ENCODE peak calls at places on chromosomes 13 and 19, in ten cellular contexts. L is HCT116, B is GM23338, I is heart right ventricle, C is progenitor cell of endocrine pancreas, A is heart left ventricle, N is right lobe of liver, Y is astrocyte of the spinal cord, S is left lung, M is stomach. E is an unnamed sample.

GRCh38 chr13:96473463-96474157 is 383.7 kb downstream of the HS6ST3 start:
- DNase-seq in L (no peak), B (peak; percentile 46), I (no peak), C (no peak), A (no peak), N (no peak), Y (no peak), S (no peak), M (no peak), E (no peak)

GRCh38 chr19:40445637-40445944 is 1.5 kb upstream of the SERTAD3 start:
- DNase-seq in L (no peak), B (no peak), I (no peak), C (no peak), A (no peak), N (no peak), Y (no peak), S (peak; percentile 45), M (no peak), E (no peak)

GRCh38 chr19:3365447-3366103 is 808 bp upstream of the NFIC start:
- DNase-seq in L (peak; percentile 40), B (no peak), I (peak; percentile 74), C (no peak), A (peak; percentile 81), N (peak; percentile 62), Y (peak; percentile 13), S (peak; percentile 88), M (peak; percentile 67), E (no peak)

GRCh38 chr19:21084343-21084742 is 2.3 kb downstream of the ZNF714 start:
- DNase-seq in L (no peak), B (no peak), I (no peak), C (no peak), A (no peak), N (no peak), Y (peak; percentile 29), S (no peak), M (no peak), E (peak; percentile 14)

GRCh38 chr19:40612831-40613668 is 11.9 kb downstream of the LTBP4 start:
- DNase-seq in L (no peak), B (peak; percentile 93), I (no peak), C (no peak), A (no peak), N (no peak), Y (peak; percentile 53), S (peak; percentile 89), M (peak; percentile 72), E (peak; percentile 85)

GRCh38 chr13:61170791-61171330 is 244.8 kb downstream of the PCDH20 start:
- DNase-seq in L (no peak), B (no peak), I (no peak), C (no peak), A (no peak), N (no peak), Y (no peak), S (no peak), M (no peak), E (no peak)

GRCh38 chr13:50244355-50244912 is 229.2 kb downstream of the KCNRG start:
- DNase-seq in L (no peak), B (no peak), I (peak; percentile 8), C (no peak), A (no peak), N (no peak), Y (no peak), S (no peak), M (no peak), E (no peak)

GRCh38 chr13:106118050-106118449 is 417.4 kb downstream of the EFNB2 start:
- DNase-seq in L (no peak), B (no peak), I (no peak), C (no peak), A (no peak), N (no peak), Y (no peak), S (no peak), M (no peak), E (no peak)

GRCh38 chr13:61927648-61928047 is 512.0 kb upstream of the PCDH20 start:
- DNase-seq in L (no peak), B (no peak), I (no peak), C (no peak), A (no peak), N (no peak), Y (no peak), S (no peak), M (no peak), E (no peak)

GRCh38 chr13:26541678-26542553 is 15.6 kb upstream of the WASF3 start:
- DNase-seq in L (no peak), B (peak; percentile 17), I (no peak), C (no peak), A (no peak), N (no peak), Y (no peak), S (no peak), M (no peak), E (no peak)

GRCh38 chr13:27969073-27969865 is at the start of gene CDX2:
- DNase-seq in L (peak; percentile 55), B (peak; percentile 87), I (no peak), C (no peak), A (no peak), N (no peak), Y (no peak), S (no peak), M (peak; percentile 24), E (no peak)

GRCh38 chr13:100298691-100299090 is 209.8 kb downstream of the PCCA start:
- DNase-seq in L (no peak), B (no peak), I (no peak), C (no peak), A (no peak), N (no peak), Y (no peak), S (no peak), M (no peak), E (no peak)

GRCh38 chr13:43785166-43785680 is 1.5 kb downstream of the ENOX1 start:
- DNase-seq in L (no peak), B (peak; percentile 19), I (no peak), C (no peak), A (no peak), N (no peak), Y (no peak), S (no peak), M (no peak), E (no peak)

GRCh38 chr13:33070713-33071112 is 54.5 kb downstream of the KL start:
- DNase-seq in L (no peak), B (no peak), I (no peak), C (no peak), A (no peak), N (no peak), Y (no peak), S (no peak), M (no peak), E (no peak)

GRCh38 chr19:52742516-52742915 is 7.7 kb upstream of the ZNF611 start:
- DNase-seq in L (no peak), B (no peak), I (no peak), C (no peak), A (no peak), N (no peak), Y (no peak), S (no peak), M (no peak), E (no peak)

GRCh38 chr13:114151565-114152284 is 19.3 kb upstream of the RASA3 start:
- DNase-seq in L (peak; percentile 53), B (no peak), I (no peak), C (no peak), A (no peak), N (peak; percentile 87), Y (no peak), S (peak; percentile 80), M (peak; percentile 82), E (no peak)

GRCh38 chr19:13892885-13893284 is 13.0 kb downstream of the BRME1 start:
- DNase-seq in L (no peak), B (no peak), I (no peak), C (no peak), A (no peak), N (no peak), Y (no peak), S (no peak), M (no peak), E (no peak)

DNA sequence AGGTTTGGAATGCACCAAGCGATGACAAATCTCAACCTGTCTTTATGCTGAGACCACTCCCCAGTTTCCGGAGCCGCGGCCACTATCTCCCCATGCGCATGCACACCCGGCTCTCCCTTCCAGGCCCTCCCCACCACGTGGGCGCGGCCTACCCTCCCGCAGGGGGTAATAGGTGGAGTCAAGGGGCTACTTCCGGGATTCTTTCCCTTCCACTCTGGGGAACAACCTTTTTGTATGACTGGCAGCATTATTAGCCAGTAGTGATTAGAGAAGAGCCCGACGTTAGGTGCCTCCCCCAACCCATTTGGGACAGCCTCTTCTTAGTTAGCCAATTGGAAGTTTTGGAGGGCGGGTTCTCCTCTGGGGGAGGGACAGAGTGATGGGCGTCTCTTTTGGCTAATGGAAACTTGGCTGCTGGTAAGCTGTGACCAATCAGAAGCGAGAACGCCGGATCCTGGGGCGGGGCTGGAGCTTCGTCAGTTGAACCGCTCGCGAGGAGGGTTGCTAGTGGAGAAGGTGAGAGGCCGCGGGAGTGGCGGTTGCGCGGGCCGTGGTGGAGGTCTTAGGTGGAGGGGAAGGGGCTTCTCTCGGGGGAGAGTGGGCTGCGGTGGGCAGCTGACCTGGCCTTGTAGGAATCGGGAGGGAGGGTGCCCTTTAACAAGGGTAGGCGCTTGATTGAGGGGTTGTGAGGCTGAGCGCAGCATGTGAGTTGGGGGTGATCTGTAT is at the start of gene CCDC61:
- DNase-seq in L (peak; percentile 100), B (peak; percentile 100), I (peak; percentile 98), C (peak; percentile 94), A (peak; percentile 95), N (peak; percentile 92), Y (peak; percentile 100), S (peak; percentile 97), M (peak; percentile 96), E (peak; percentile 99)
- TF ChIP-seq CTCF in L (no peak), B (no peak), I (no peak), C (no peak), A (no peak), N (no peak), Y (no peak), S (no peak), M (no peak), E (no peak)

GRCh38 chr19:57308514-57308913 is 11.8 kb upstream of the ZNF543 start:
- DNase-seq in L (no peak), B (no peak), I (no peak), C (no peak), A (no peak), N (no peak), Y (no peak), S (no peak), M (no peak), E (no peak)
- TF ChIP-seq CTCF in L (no peak), B (no peak), I (no peak), C (no peak), A (no peak), N (no peak), Y (no peak), S (no peak), M (no peak), E (no peak)

GRCh38 chr19:11530432-11530831 is 1.5 kb upstream of the ECSIT start:
- DNase-seq in L (peak; percentile 96), B (peak; percentile 96), I (peak; percentile 78), C (no peak), A (peak; percentile 77), N (peak; percentile 79), Y (peak; percentile 69), S (peak; percentile 82), M (peak; percentile 80), E (peak; percentile 65)
- TF ChIP-seq CTCF in L (peak; percentile 62), B (peak; percentile 66), I (peak; percentile 37), C (peak; percentile 16), A (peak; percentile 49), N (no peak), Y (peak; percentile 31), S (no peak), M (no peak), E (no peak)

GRCh38 chr19:19663292-19664120 is at the start of gene ATP13A1:
- DNase-seq in L (peak; percentile 91), B (peak; percentile 95), I (peak; percentile 97), C (peak; percentile 90), A (peak; percentile 97), N (peak; percentile 97), Y (peak; percentile 98), S (peak; percentile 99), M (peak; percentile 96), E (peak; percentile 88)
- TF ChIP-seq CTCF in L (no peak), B (no peak), I (peak; percentile 9), C (peak; percentile 34), A (peak; percentile 31), N (no peak), Y (peak; percentile 26), S (no peak), M (no peak), E (peak; percentile 16)

E was measured in GM10248.